ENCODE peak calls at places on chromosomes 16 and 17, in ten cellular contexts. One of them, this sample, is unnamed.

GRCh38 chr17:28967240-28968135 is 16.2 kb upstream of the PHF12 start:
- DNase-seq in hepatocyte: no peak
- DNase-seq in GM12892: no peak
- DNase-seq in activated naive CD8-positive, alpha-beta T cell treated with anti-CD3 and anti-CD28 coated beads, Interleukin-2, amount 50 U/mL, for 16 hours: no peak
- DNase-seq in heart right ventricle: no peak
- DNase-seq in smooth muscle cell of the brain vasculature: no peak
- DNase-seq in germinal center: no peak
- DNase-seq in NCI-H1105 treated with DMSO at 0.1 percent for 48 hours: no peak
- DNase-seq in progenitor cell of endocrine pancreas: no peak
- DNase-seq in activated CD4-positive, alpha-beta T cell treated with anti-CD3 and anti-CD28 coated beads, Interleukin-2, amount 50 U/mL, for 1 hour: no peak
- DNase-seq in this sample: peak; percentile 83

GRCh38 chr17:19443148-19443547 is 32.1 kb downstream of the RNF112 start:
- DNase-seq in NCI-H1105 treated with DMSO at 0.1 percent for 48 hours: no peak
- DNase-seq in GM12892: no peak
- DNase-seq in hepatocyte: no peak
- DNase-seq in activated naive CD8-positive, alpha-beta T cell treated with anti-CD3 and anti-CD28 coated beads, Interleukin-2, amount 50 U/mL, for 16 hours: no peak
- DNase-seq in germinal center: no peak
- DNase-seq in heart right ventricle: no peak
- DNase-seq in smooth muscle cell of the brain vasculature: no peak
- DNase-seq in progenitor cell of endocrine pancreas: no peak
- DNase-seq in activated CD4-positive, alpha-beta T cell treated with anti-CD3 and anti-CD28 coated beads, Interleukin-2, amount 50 U/mL, for 1 hour: no peak
- DNase-seq in this sample: no peak

GRCh38 chr16:3135120-3135715 is 389 bp downstream of the ZNF213 start:
- DNase-seq in GM12892: no peak
- DNase-seq in activated naive CD8-positive, alpha-beta T cell treated with anti-CD3 and anti-CD28 coated beads, Interleukin-2, amount 50 U/mL, for 16 hours: no peak
- DNase-seq in heart right ventricle: no peak
- DNase-seq in smooth muscle cell of the brain vasculature: no peak
- DNase-seq in activated CD4-positive, alpha-beta T cell treated with anti-CD3 and anti-CD28 coated beads, Interleukin-2, amount 50 U/mL, for 1 hour: no peak
- DNase-seq in NCI-H1105 treated with DMSO at 0.1 percent for 48 hours: no peak
- DNase-seq in hepatocyte: no peak
- DNase-seq in germinal center: no peak
- DNase-seq in progenitor cell of endocrine pancreas: no peak
- DNase-seq in this sample: no peak

GRCh38 chr17:80195141-80195540 is 25.0 kb downstream of the SGSH start:
- DNase-seq in hepatocyte: no peak
- DNase-seq in progenitor cell of endocrine pancreas: no peak
- DNase-seq in activated naive CD8-positive, alpha-beta T cell treated with anti-CD3 and anti-CD28 coated beads, Interleukin-2, amount 50 U/mL, for 16 hours: no peak
- DNase-seq in smooth muscle cell of the brain vasculature: no peak
- DNase-seq in activated CD4-positive, alpha-beta T cell treated with anti-CD3 and anti-CD28 coated beads, Interleukin-2, amount 50 U/mL, for 1 hour: no peak
- DNase-seq in NCI-H1105 treated with DMSO at 0.1 percent for 48 hours: no peak
- DNase-seq in heart right ventricle: no peak
- DNase-seq in germinal center: no peak
- DNase-seq in GM12892: no peak
- DNase-seq in this sample: no peak

GRCh38 chr16:64122177-64122576 is 999.7 kb downstream of the CDH11 start:
- DNase-seq in smooth muscle cell of the brain vasculature: no peak
- DNase-seq in activated CD4-positive, alpha-beta T cell treated with anti-CD3 and anti-CD28 coated beads, Interleukin-2, amount 50 U/mL, for 1 hour: no peak
- DNase-seq in GM12892: no peak
- DNase-seq in germinal center: no peak
- DNase-seq in activated naive CD8-positive, alpha-beta T cell treated with anti-CD3 and anti-CD28 coated beads, Interleukin-2, amount 50 U/mL, for 16 hours: no peak
- DNase-seq in progenitor cell of endocrine pancreas: no peak
- DNase-seq in hepatocyte: no peak
- DNase-seq in heart right ventricle: no peak
- DNase-seq in NCI-H1105 treated with DMSO at 0.1 percent for 48 hours: no peak
- DNase-seq in this sample: peak; percentile 35

GRCh38 chr17:60305141-60305540 is 86.8 kb downstream of the USP32 start:
- DNase-seq in GM12892: no peak
- DNase-seq in activated naive CD8-positive, alpha-beta T cell treated with anti-CD3 and anti-CD28 coated beads, Interleukin-2, amount 50 U/mL, for 16 hours: no peak
- DNase-seq in heart right ventricle: no peak
- DNase-seq in hepatocyte: peak; percentile 16
- DNase-seq in NCI-H1105 treated with DMSO at 0.1 percent for 48 hours: no peak
- DNase-seq in progenitor cell of endocrine pancreas: no peak
- DNase-seq in smooth muscle cell of the brain vasculature: no peak
- DNase-seq in activated CD4-positive, alpha-beta T cell treated with anti-CD3 and anti-CD28 coated beads, Interleukin-2, amount 50 U/mL, for 1 hour: no peak
- DNase-seq in germinal center: peak; percentile 5
- DNase-seq in this sample: peak; percentile 41

GRCh38 chr17:72590382-72590781 is 469.6 kb downstream of the SOX9 start:
- DNase-seq in progenitor cell of endocrine pancreas: no peak
- DNase-seq in smooth muscle cell of the brain vasculature: no peak
- DNase-seq in germinal center: no peak
- DNase-seq in activated CD4-positive, alpha-beta T cell treated with anti-CD3 and anti-CD28 coated beads, Interleukin-2, amount 50 U/mL, for 1 hour: no peak
- DNase-seq in activated naive CD8-positive, alpha-beta T cell treated with anti-CD3 and anti-CD28 coated beads, Interleukin-2, amount 50 U/mL, for 16 hours: no peak
- DNase-seq in hepatocyte: no peak
- DNase-seq in heart right ventricle: no peak
- DNase-seq in GM12892: no peak
- DNase-seq in NCI-H1105 treated with DMSO at 0.1 percent for 48 hours: peak; percentile 11
- DNase-seq in this sample: peak; percentile 69

GRCh38 chr17:17870292-17870691 is 33.5 kb upstream of the SREBF1 start:
- DNase-seq in germinal center: no peak
- DNase-seq in hepatocyte: no peak
- DNase-seq in activated CD4-positive, alpha-beta T cell treated with anti-CD3 and anti-CD28 coated beads, Interleukin-2, amount 50 U/mL, for 1 hour: no peak
- DNase-seq in GM12892: no peak
- DNase-seq in NCI-H1105 treated with DMSO at 0.1 percent for 48 hours: no peak
- DNase-seq in progenitor cell of endocrine pancreas: no peak
- DNase-seq in activated naive CD8-positive, alpha-beta T cell treated with anti-CD3 and anti-CD28 coated beads, Interleukin-2, amount 50 U/mL, for 16 hours: no peak
- DNase-seq in smooth muscle cell of the brain vasculature: no peak
- DNase-seq in heart right ventricle: no peak
- DNase-seq in this sample: peak; percentile 4

GRCh38 chr16:2236362-2237075 is at the start of gene DNASE1L2:
- DNase-seq in activated naive CD8-positive, alpha-beta T cell treated with anti-CD3 and anti-CD28 coated beads, Interleukin-2, amount 50 U/mL, for 16 hours: no peak
- DNase-seq in NCI-H1105 treated with DMSO at 0.1 percent for 48 hours: no peak
- DNase-seq in GM12892: no peak
- DNase-seq in activated CD4-positive, alpha-beta T cell treated with anti-CD3 and anti-CD28 coated beads, Interleukin-2, amount 50 U/mL, for 1 hour: no peak
- DNase-seq in germinal center: no peak
- DNase-seq in progenitor cell of endocrine pancreas: no peak
- DNase-seq in heart right ventricle: no peak
- DNase-seq in smooth muscle cell of the brain vasculature: no peak
- DNase-seq in hepatocyte: peak; percentile 59
- DNase-seq in this sample: peak; percentile 30

GRCh38 chr16:1870365-1871082 is 1.4 kb downstream of the MEIOB start:
- DNase-seq in heart right ventricle: no peak
- DNase-seq in GM12892: no peak
- DNase-seq in progenitor cell of endocrine pancreas: no peak
- DNase-seq in NCI-H1105 treated with DMSO at 0.1 percent for 48 hours: no peak
- DNase-seq in hepatocyte: peak; percentile 28
- DNase-seq in germinal center: no peak
- DNase-seq in smooth muscle cell of the brain vasculature: peak; percentile 12
- DNase-seq in activated CD4-positive, alpha-beta T cell treated with anti-CD3 and anti-CD28 coated beads, Interleukin-2, amount 50 U/mL, for 1 hour: no peak
- DNase-seq in activated naive CD8-positive, alpha-beta T cell treated with anti-CD3 and anti-CD28 coated beads, Interleukin-2, amount 50 U/mL, for 16 hours: no peak
- DNase-seq in this sample: peak; percentile 17

GRCh38 chr16:1491327-1491726 is 1.8 kb upstream of the TELO2 start:
- DNase-seq in germinal center: no peak
- DNase-seq in progenitor cell of endocrine pancreas: no peak
- DNase-seq in activated naive CD8-positive, alpha-beta T cell treated with anti-CD3 and anti-CD28 coated beads, Interleukin-2, amount 50 U/mL, for 16 hours: no peak
- DNase-seq in activated CD4-positive, alpha-beta T cell treated with anti-CD3 and anti-CD28 coated beads, Interleukin-2, amount 50 U/mL, for 1 hour: no peak
- DNase-seq in NCI-H1105 treated with DMSO at 0.1 percent for 48 hours: no peak
- DNase-seq in hepatocyte: no peak
- DNase-seq in GM12892: no peak
- DNase-seq in heart right ventricle: no peak
- DNase-seq in smooth muscle cell of the brain vasculature: no peak
- DNase-seq in this sample: peak; percentile 43

GRCh38 chr17:9557846-9558245 is 17.8 kb downstream of the STX8 start:
- DNase-seq in activated CD4-positive, alpha-beta T cell treated with anti-CD3 and anti-CD28 coated beads, Interleukin-2, amount 50 U/mL, for 1 hour: no peak
- DNase-seq in GM12892: no peak
- DNase-seq in germinal center: no peak
- DNase-seq in smooth muscle cell of the brain vasculature: no peak
- DNase-seq in progenitor cell of endocrine pancreas: no peak
- DNase-seq in activated naive CD8-positive, alpha-beta T cell treated with anti-CD3 and anti-CD28 coated beads, Interleukin-2, amount 50 U/mL, for 16 hours: no peak
- DNase-seq in hepatocyte: no peak
- DNase-seq in heart right ventricle: no peak
- DNase-seq in NCI-H1105 treated with DMSO at 0.1 percent for 48 hours: no peak
- DNase-seq in this sample: no peak

GRCh38 chr17:17877548-17878358 is 41.0 kb upstream of the SREBF1 start:
- DNase-seq in heart right ventricle: peak; percentile 88
- DNase-seq in smooth muscle cell of the brain vasculature: peak; percentile 99
- DNase-seq in hepatocyte: peak; percentile 85
- DNase-seq in NCI-H1105 treated with DMSO at 0.1 percent for 48 hours: no peak
- DNase-seq in GM12892: no peak
- DNase-seq in progenitor cell of endocrine pancreas: no peak
- DNase-seq in activated naive CD8-positive, alpha-beta T cell treated with anti-CD3 and anti-CD28 coated beads, Interleukin-2, amount 50 U/mL, for 16 hours: no peak
- DNase-seq in activated CD4-positive, alpha-beta T cell treated with anti-CD3 and anti-CD28 coated beads, Interleukin-2, amount 50 U/mL, for 1 hour: no peak
- DNase-seq in germinal center: no peak
- DNase-seq in this sample: peak; percentile 75

GRCh38 chr16:67865318-67865717 is 7.5 kb upstream of the EDC4 start:
- DNase-seq in progenitor cell of endocrine pancreas: no peak
- DNase-seq in GM12892: no peak
- DNase-seq in activated CD4-positive, alpha-beta T cell treated with anti-CD3 and anti-CD28 coated beads, Interleukin-2, amount 50 U/mL, for 1 hour: peak; percentile 8
- DNase-seq in activated naive CD8-positive, alpha-beta T cell treated with anti-CD3 and anti-CD28 coated beads, Interleukin-2, amount 50 U/mL, for 16 hours: no peak
- DNase-seq in smooth muscle cell of the brain vasculature: no peak
- DNase-seq in germinal center: no peak
- DNase-seq in heart right ventricle: no peak
- DNase-seq in NCI-H1105 treated with DMSO at 0.1 percent for 48 hours: no peak
- DNase-seq in hepatocyte: no peak
- DNase-seq in this sample: peak; percentile 35

GRCh38 chr17:81551458-81552243 is 502 bp downstream of the FAAP100 start:
- DNase-seq in GM12892: no peak
- DNase-seq in heart right ventricle: no peak
- DNase-seq in smooth muscle cell of the brain vasculature: no peak
- DNase-seq in activated CD4-positive, alpha-beta T cell treated with anti-CD3 and anti-CD28 coated beads, Interleukin-2, amount 50 U/mL, for 1 hour: no peak
- DNase-seq in germinal center: peak; percentile 44
- DNase-seq in progenitor cell of endocrine pancreas: no peak
- DNase-seq in NCI-H1105 treated with DMSO at 0.1 percent for 48 hours: no peak
- DNase-seq in hepatocyte: peak; percentile 44
- DNase-seq in activated naive CD8-positive, alpha-beta T cell treated with anti-CD3 and anti-CD28 coated beads, Interleukin-2, amount 50 U/mL, for 16 hours: no peak
- DNase-seq in this sample: no peak

GRCh38 chr17:29677139-29677834 is 54.6 kb upstream of the CORO6 start:
- DNase-seq in progenitor cell of endocrine pancreas: no peak
- DNase-seq in germinal center: no peak
- DNase-seq in activated naive CD8-positive, alpha-beta T cell treated with anti-CD3 and anti-CD28 coated beads, Interleukin-2, amount 50 U/mL, for 16 hours: no peak
- DNase-seq in heart right ventricle: peak; percentile 34
- DNase-seq in activated CD4-positive, alpha-beta T cell treated with anti-CD3 and anti-CD28 coated beads, Interleukin-2, amount 50 U/mL, for 1 hour: no peak
- DNase-seq in NCI-H1105 treated with DMSO at 0.1 percent for 48 hours: no peak
- DNase-seq in hepatocyte: no peak
- DNase-seq in GM12892: no peak
- DNase-seq in smooth muscle cell of the brain vasculature: peak; percentile 18
- DNase-seq in this sample: no peak

GRCh38 chr17:13117616-13118015 is 99.8 kb upstream of the ELAC2 start:
- DNase-seq in smooth muscle cell of the brain vasculature: no peak
- DNase-seq in progenitor cell of endocrine pancreas: no peak
- DNase-seq in NCI-H1105 treated with DMSO at 0.1 percent for 48 hours: no peak
- DNase-seq in activated CD4-positive, alpha-beta T cell treated with anti-CD3 and anti-CD28 coated beads, Interleukin-2, amount 50 U/mL, for 1 hour: no peak
- DNase-seq in germinal center: no peak
- DNase-seq in hepatocyte: no peak
- DNase-seq in GM12892: no peak
- DNase-seq in heart right ventricle: no peak
- DNase-seq in activated naive CD8-positive, alpha-beta T cell treated with anti-CD3 and anti-CD28 coated beads, Interleukin-2, amount 50 U/mL, for 16 hours: no peak
- DNase-seq in this sample: no peak

GRCh38 chr17:78559749-78560368 is 17.3 kb downstream of the DNAH17 start:
- DNase-seq in germinal center: no peak
- DNase-seq in progenitor cell of endocrine pancreas: no peak
- DNase-seq in smooth muscle cell of the brain vasculature: no peak
- DNase-seq in heart right ventricle: no peak
- DNase-seq in hepatocyte: no peak
- DNase-seq in GM12892: no peak
- DNase-seq in activated naive CD8-positive, alpha-beta T cell treated with anti-CD3 and anti-CD28 coated beads, Interleukin-2, amount 50 U/mL, for 16 hours: no peak
- DNase-seq in NCI-H1105 treated with DMSO at 0.1 percent for 48 hours: no peak
- DNase-seq in activated CD4-positive, alpha-beta T cell treated with anti-CD3 and anti-CD28 coated beads, Interleukin-2, amount 50 U/mL, for 1 hour: no peak
- DNase-seq in this sample: peak; percentile 34

This sample was measured in NCI-H69.